ENCODE peak calls at places on chromosomes 6 and 20, in seven cellular contexts. N is A549; U is H7; I is NCI-H1092; C is left cardiac atrium; Z is posterior cingulate gyrus; W is stimulated activated CD4-positive, alpha-beta T cell treated with anti-CD3 and anti-CD28 coated beads, Interleukin-2, amount 100 ng/mL, for 48 hours. P is an unnamed sample.

GRCh38 chr6:46734867-46735719 is at the start of gene PLA2G7:
- DNase-seq in N (peak), U (peak), I (no peak), C (no peak), Z (peak), W (no peak), P (no peak)

GRCh38 chr6:137692806-137693205 is 174.3 kb upstream of the TNFAIP3 start:
- DNase-seq in N (peak), U (no peak), I (no peak), C (no peak), Z (no peak), W (no peak), P (no peak)

GRCh38 chr20:47419953-47420352 is 63.5 kb upstream of the ZMYND8 start:
- DNase-seq in N (no peak), U (no peak), I (no peak), C (no peak), Z (no peak), W (no peak), P (no peak)

GRCh38 chr20:59515906-59516209 is 88.5 kb upstream of the PHACTR3 start:
- DNase-seq in N (no peak), U (no peak), I (no peak), C (no peak), Z (no peak), W (no peak), P (no peak)

GRCh38 chr6:145018027-145018426 is 717.3 kb downstream of the EPM2A start:
- DNase-seq in N (no peak), U (no peak), I (no peak), C (no peak), Z (no peak), W (no peak), P (no peak)

GRCh38 chr20:18056174-18057105 is 1.3 kb downstream of the OVOL2 start:
- DNase-seq in N (peak), U (peak), I (peak), C (no peak), Z (no peak), W (no peak), P (no peak)

GRCh38 chr6:86856937-86857563 is 80.3 kb upstream of the HTR1E start:
- DNase-seq in N (peak), U (peak), I (no peak), C (no peak), Z (peak), W (peak), P (no peak)

GRCh38 chr6:27251672-27252251 is 4.3 kb downstream of the PRSS16 start:
- DNase-seq in N (peak), U (peak), I (peak), C (peak), Z (peak), W (peak), P (peak)

GRCh38 chr6:137303436-137303835 is 84.3 kb upstream of the IFNGR1 start:
- DNase-seq in N (no peak), U (no peak), I (no peak), C (no peak), Z (no peak), W (no peak), P (no peak)

GRCh38 chr6:77425676-77426075 is 37.6 kb downstream of the HTR1B start:
- DNase-seq in N (no peak), U (no peak), I (no peak), C (no peak), Z (no peak), W (no peak), P (no peak)

GRCh38 chr6:160767019-160767646 is 65.1 kb downstream of the PLG start:
- DNase-seq in N (peak), U (peak), I (peak), C (peak), Z (peak), W (peak), P (no peak)

GRCh38 chr20:7714549-7714948 is 225.7 kb downstream of the HAO1 start:
- DNase-seq in N (peak), U (no peak), I (no peak), C (no peak), Z (no peak), W (no peak), P (no peak)

GRCh38 chr6:13427838-13428527 is 59.4 kb downstream of the GFOD1 start:
- DNase-seq in N (no peak), U (peak), I (no peak), C (peak), Z (no peak), W (peak), P (peak)

GRCh38 chr6:47414517-47415167 is 62.9 kb upstream of the CD2AP start:
- DNase-seq in N (peak), U (no peak), I (no peak), C (no peak), Z (no peak), W (no peak), P (no peak)

GRCh38 chr20:33859157-33859695 is 48.1 kb downstream of the CHMP4B start:
- DNase-seq in N (peak), U (no peak), I (no peak), C (no peak), Z (no peak), W (no peak), P (no peak)

GRCh38 chr20:37075932-37076685 is 19.7 kb downstream of the RBL1 start:
- DNase-seq in N (no peak), U (no peak), I (no peak), C (no peak), Z (no peak), W (no peak), P (no peak)

GRCh38 chr6:88708197-88708744 is 255.1 kb downstream of the RNGTT start:
- DNase-seq in N (no peak), U (no peak), I (no peak), C (no peak), Z (no peak), W (no peak), P (no peak)

GRCh38 chr20:36394340-36394965 is 88.3 kb downstream of the DLGAP4 start:
- DNase-seq in N (no peak), U (no peak), I (no peak), C (no peak), Z (no peak), W (no peak), P (no peak)

GRCh38 chr20:45987108-45987780 is 15.2 kb upstream of the ZNF335 start:
- DNase-seq in N (peak), U (peak), I (no peak), C (peak), Z (peak), W (peak), P (peak)

GRCh38 chr6:40930045-40930444 is 109.0 kb downstream of the UNC5CL start:
- DNase-seq in N (no peak), U (no peak), I (no peak), C (no peak), Z (no peak), W (no peak), P (no peak)

GRCh38 chr6:25070547-25071366 is 135.0 kb upstream of the RIPOR2 start:
- DNase-seq in N (peak), U (peak), I (peak), C (peak), Z (peak), W (peak), P (peak)

GRCh38 chr6:154619183-154619582 is 108.7 kb upstream of the CNKSR3 start:
- DNase-seq in N (no peak), U (no peak), I (peak), C (no peak), Z (no peak), W (no peak), P (no peak)

GRCh38 chr6:57262901-57263694 is 41.0 kb upstream of the RAB23 start:
- DNase-seq in N (no peak), U (no peak), I (no peak), C (peak), Z (no peak), W (no peak), P (no peak)

GRCh38 chr20:59749293-59749680 is 144.9 kb downstream of the PHACTR3 start:
- DNase-seq in N (no peak), U (no peak), I (no peak), C (no peak), Z (peak), W (no peak), P (no peak)

GRCh38 chr6:43263314-43264178 is 20.3 kb downstream of the TTBK1 start:
- DNase-seq in N (peak), U (peak), I (peak), C (peak), Z (peak), W (peak), P (peak)